ENCODE peak calls at places on chromosomes 5 and 9, in six cellular contexts. L is HepG2, Q is H1, Z is GM12892, R is GM12891, F is GM12878. O is an unnamed sample.
A peak's percentile ranks its signal among the peaks of the same experiment; 100 is the strongest.

GRCh38 chr5:108728566-108729305 is 19.0 kb upstream of the FER start:
- DNase-seq in F (no peak), Z (no peak), L (no peak), Q (no peak), R (no peak), O (peak; percentile 31)

GRCh38 chr9:122827759-122828090 is 663 bp downstream of the PDCL start:
- DNase-seq in Q (no peak), F (no peak), L (no peak), Z (no peak), R (no peak), O (no peak)

GRCh38 chr9:131496844-131497425 is 5.8 kb upstream of the POMT1 start:
- DNase-seq in Q (no peak), Z (no peak), F (no peak), L (no peak), R (no peak), O (no peak)

GRCh38 chr5:124876983-124877382 is 130.5 kb upstream of the ZNF608 start:
- DNase-seq in F (no peak), R (no peak), Q (no peak), Z (no peak), L (no peak), O (no peak)

GRCh38 chr5:87526131-87526530 is 113.4 kb upstream of the CCNH start:
- DNase-seq in F (no peak), R (no peak), Q (no peak), Z (no peak), L (no peak), O (no peak)

GRCh38 chr9:18006591-18006990 is 427.7 kb downstream of the SH3GL2 start:
- DNase-seq in R (no peak), Q (no peak), L (no peak), Z (no peak), F (no peak), O (no peak)

GRCh38 chr5:131426011-131426410 is 162.2 kb downstream of the CDC42SE2 start:
- DNase-seq in L (no peak), R (no peak), F (no peak), Z (no peak), Q (no peak), O (no peak)

GRCh38 chr9:35650341-35651158 is at the start of gene SIT1:
- DNase-seq in R (no peak), F (no peak), L (no peak), Q (no peak), Z (no peak), O (no peak)

GRCh38 chr5:127871448-127872153 is 168.4 kb downstream of the CCDC192 start:
- DNase-seq in Q (no peak), R (no peak), L (no peak), Z (no peak), F (no peak), O (no peak)

GRCh38 chr9:108776920-108777650 is 78.7 kb downstream of the ACTL7B start:
- DNase-seq in Q (no peak), R (no peak), L (peak; percentile 81), Z (no peak), F (no peak), O (no peak)

GRCh38 chr5:124121198-124121597 is 609.2 kb downstream of the CSNK1G3 start:
- DNase-seq in Q (no peak), F (no peak), L (no peak), R (no peak), Z (no peak), O (no peak)

GRCh38 chr5:61679562-61679961 is 347.5 kb downstream of the ZSWIM6 start:
- DNase-seq in R (no peak), Z (no peak), F (no peak), L (no peak), Q (no peak), O (no peak)

GRCh38 chr5:167232675-167233074 is 1058.8 kb upstream of the WWC1 start:
- DNase-seq in R (no peak), L (no peak), Z (no peak), F (no peak), Q (no peak), O (no peak)

GRCh38 chr9:123997665-123998277 is 13.8 kb upstream of the LHX2 start:
- DNase-seq in Q (no peak), Z (no peak), R (no peak), L (no peak), F (peak; percentile 81), O (no peak)

GRCh38 chr5:109485030-109485429 is 75.3 kb upstream of the PJA2 start:
- DNase-seq in F (no peak), Q (no peak), Z (no peak), L (peak; percentile 92), R (no peak), O (peak; percentile 27)

GRCh38 chr5:78927657-78928282 is 57.3 kb downstream of the ARSB start:
- DNase-seq in F (no peak), L (peak; percentile 62), Z (no peak), Q (peak; percentile 65), R (no peak), O (no peak)

GRCh38 chr9:130834371-130835311 is at the start of gene ABL1:
- DNase-seq in F (peak; percentile 51), Z (peak; percentile 61), R (peak; percentile 70), Q (no peak), L (peak; percentile 67), O (peak; percentile 93)

GRCh38 chr9:94042516-94042915 is 41.7 kb upstream of the PTPDC1 start:
- DNase-seq in R (no peak), Z (no peak), Q (no peak), L (no peak), F (no peak), O (no peak)

GRCh38 chr5:14155075-14155474 is 11.9 kb downstream of the TRIO start:
- DNase-seq in Z (no peak), L (no peak), F (no peak), R (no peak), Q (no peak), O (no peak)

GRCh38 chr9:94717656-94718225 is 8.8 kb upstream of the AOPEP start:
- DNase-seq in F (no peak), Q (no peak), Z (no peak), R (no peak), L (no peak), O (no peak)

GRCh38 chr9:71607571-71607970 is 160.7 kb downstream of the CEMIP2 start:
- DNase-seq in Q (no peak), R (no peak), L (no peak), Z (no peak), F (no peak), O (no peak)

GRCh38 chr5:128574041-128574440 is 36.0 kb upstream of the FBN2 start:
- DNase-seq in Z (no peak), F (no peak), R (no peak), L (no peak), Q (no peak), O (no peak)

GRCh38 chr9:4596165-4596922 is 65.8 kb upstream of the PLPP6 start:
- DNase-seq in L (no peak), Z (no peak), R (no peak), Q (no peak), F (peak; percentile 5), O (no peak)

GRCh38 chr5:111153483-111153882 is 61.3 kb downstream of the WDR36 start:
- DNase-seq in L (no peak), Z (no peak), Q (no peak), R (no peak), F (no peak), O (no peak)

GRCh38 chr5:111159845-111160244 is 64.3 kb upstream of the CAMK4 start:
- DNase-seq in R (no peak), L (no peak), Z (no peak), F (no peak), Q (no peak), O (no peak)

GRCh38 chr5:111163000-111163399 is 61.2 kb upstream of the CAMK4 start:
- DNase-seq in L (no peak), Q (no peak), Z (no peak), R (no peak), F (no peak), O (no peak)

DNA sequence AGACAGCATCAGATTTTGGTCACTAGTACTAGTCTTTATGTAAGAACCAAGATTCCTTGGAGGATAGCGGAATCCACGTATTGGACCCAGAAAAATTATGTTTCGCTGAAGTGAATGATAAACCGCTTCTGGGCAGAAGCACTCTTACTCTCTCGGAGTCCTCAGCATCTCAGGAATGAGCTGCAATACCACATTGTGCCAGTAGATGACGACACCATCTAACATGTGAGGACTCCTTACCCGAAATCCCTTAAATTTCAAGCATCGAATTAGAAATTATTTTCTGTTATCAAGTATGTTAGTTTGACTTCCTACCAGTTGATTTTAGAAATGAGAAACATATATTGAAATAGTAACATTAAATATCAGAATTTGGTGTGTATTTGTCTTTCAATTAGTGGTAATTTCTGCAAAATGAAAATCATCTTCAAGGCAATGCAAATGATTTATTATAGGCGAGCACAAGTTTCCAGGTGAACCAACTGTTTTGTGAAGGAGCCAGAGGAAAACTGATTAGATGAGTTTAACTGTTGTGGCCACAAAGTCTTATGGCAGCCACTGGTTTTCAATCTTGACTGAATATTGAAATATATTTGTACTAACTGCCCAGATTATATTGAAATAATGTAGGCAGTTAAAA is 66.0 kb upstream of the CAMK4 start:
- DNase-seq in R (peak; percentile 18), L (peak; percentile 56), F (peak; percentile 64), Z (no peak), Q (peak; percentile 43), O (peak; percentile 54)
- TF ChIP-seq TAF1 in R (no peak), L (no peak), F (no peak), Z (no peak), Q (no peak), O (no peak)

DNA sequence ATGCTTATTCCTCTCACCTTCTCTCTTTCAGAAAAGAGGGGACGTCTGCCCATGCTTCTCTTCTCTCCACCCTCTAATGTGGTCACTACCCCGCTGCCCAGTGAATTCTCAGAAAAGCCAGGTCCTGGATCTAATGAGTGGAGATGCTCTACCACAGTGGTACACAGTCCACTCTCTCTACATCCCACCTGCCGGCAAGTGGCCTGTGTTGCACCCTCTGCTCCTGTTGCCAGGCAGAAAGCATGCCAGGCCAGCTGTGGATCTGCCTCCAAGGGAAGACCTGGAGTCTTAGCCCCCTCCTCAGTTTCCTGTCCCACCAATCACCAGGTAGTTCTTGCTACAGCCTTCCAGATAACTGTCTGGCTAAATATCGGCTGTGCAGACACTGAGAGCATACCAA is 71.2 kb upstream of the SPDL1 start:
- DNase-seq in L (no peak), F (no peak), Z (no peak), Q (no peak), R (no peak), O (no peak)
- TF ChIP-seq TAF1 in L (no peak), F (no peak), Z (no peak), Q (no peak), R (no peak), O (no peak)

GRCh38 chr9:74496819-74497749 is at the start of gene RORB:
- DNase-seq in Z (peak; percentile 57), L (no peak), R (peak; percentile 43), F (no peak), Q (no peak), O (peak; percentile 93)
- TF ChIP-seq TAF1 in Z (no peak), L (no peak), R (no peak), F (no peak), Q (no peak), O (peak; percentile 32)

GRCh38 chr5:83724001-83724400 is 3.3 kb upstream of the HAPLN1 start:
- DNase-seq in Z (no peak), L (peak; percentile 51), Q (no peak), R (no peak), F (no peak), O (no peak)
- TF ChIP-seq TAF1 in Z (no peak), L (no peak), Q (no peak), R (no peak), F (no peak), O (no peak)

O was measured in SK-N-SH.